ENCODE peak calls at places on chromosomes 5 and 9, in five cellular contexts. S is upper lobe of right lung, I is heart left ventricle, D is AG04450, K is HFF-Myc. F is an unnamed sample.
A peak's percentile ranks its signal among the peaks of the same experiment; 100 is the strongest.

GRCh38 chr5:173707392-173707791 is 90.9 kb upstream of the BOD1 start:
- DNase-seq in S (peak; percentile 43), I (peak; percentile 70), D (no peak), K (no peak), F (no peak)

GRCh38 chr9:32427111-32427873 is 42.8 kb downstream of the ACO1 start:
- DNase-seq in S (no peak), I (no peak), D (no peak), K (no peak), F (no peak)

GRCh38 chr9:36148652-36149051 is 12.1 kb downstream of the GLIPR2 start:
- DNase-seq in S (peak; percentile 92), I (peak; percentile 89), D (peak; percentile 92), K (peak; percentile 91), F (no peak)

GRCh38 chr9:123607987-123608565 is 252.1 kb downstream of the CRB2 start:
- DNase-seq in S (no peak), I (no peak), D (no peak), K (no peak), F (no peak)

GRCh38 chr5:4627887-4628286 is 512.2 kb upstream of the ADAMTS16 start:
- DNase-seq in S (no peak), I (no peak), D (no peak), K (no peak), F (no peak)

GRCh38 chr5:149285153-149285552 is 13.5 kb downstream of the AFAP1L1 start:
- DNase-seq in S (no peak), I (no peak), D (no peak), K (no peak), F (no peak)

GRCh38 chr9:125240649-125240999 is 519 bp downstream of the HSPA5 start:
- DNase-seq in S (no peak), I (no peak), D (no peak), K (no peak), F (no peak)

GRCh38 chr9:127053057-127053821 is 69.2 kb downstream of the ANGPTL2 start:
- DNase-seq in S (no peak), I (peak; percentile 58), D (no peak), K (no peak), F (no peak)

GRCh38 chr5:141618030-141618803 is 583 bp downstream of the DIAPH1 start:
- DNase-seq in S (peak; percentile 88), I (peak; percentile 52), D (no peak), K (no peak), F (no peak)

GRCh38 chr9:93087971-93088655 is 7.9 kb upstream of the CARD19 start:
- DNase-seq in S (peak; percentile 54), I (no peak), D (no peak), K (no peak), F (peak; percentile 6)

GRCh38 chr5:154042751-154043150 is 4.0 kb downstream of the MFAP3 start:
- DNase-seq in S (no peak), I (no peak), D (no peak), K (no peak), F (no peak)

DNA sequence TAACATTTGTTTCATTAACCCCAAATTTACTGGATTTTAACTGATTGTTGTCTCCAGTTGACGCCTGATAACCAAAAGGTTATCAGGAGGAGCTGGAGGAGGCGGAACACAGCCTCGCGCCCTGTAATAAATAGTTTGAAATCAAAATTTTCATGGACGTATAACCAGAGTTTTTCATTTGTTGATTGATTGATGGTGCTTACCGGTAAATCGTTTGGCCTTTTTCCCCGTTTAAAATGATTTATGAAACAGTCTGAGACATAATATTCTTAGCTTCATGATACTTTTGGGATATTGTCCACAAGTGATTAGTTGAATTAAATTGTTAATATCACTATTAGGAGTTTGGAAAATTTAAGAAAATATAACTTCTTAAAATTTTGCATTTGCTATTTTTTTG is 1.7 kb downstream of the FOCAD start:
- DNase-seq in S (no peak), I (no peak), D (no peak), K (no peak), F (no peak)
- TF ChIP-seq CTCF in S (no peak), I (no peak), D (no peak), K (no peak), F (no peak)

DNA sequence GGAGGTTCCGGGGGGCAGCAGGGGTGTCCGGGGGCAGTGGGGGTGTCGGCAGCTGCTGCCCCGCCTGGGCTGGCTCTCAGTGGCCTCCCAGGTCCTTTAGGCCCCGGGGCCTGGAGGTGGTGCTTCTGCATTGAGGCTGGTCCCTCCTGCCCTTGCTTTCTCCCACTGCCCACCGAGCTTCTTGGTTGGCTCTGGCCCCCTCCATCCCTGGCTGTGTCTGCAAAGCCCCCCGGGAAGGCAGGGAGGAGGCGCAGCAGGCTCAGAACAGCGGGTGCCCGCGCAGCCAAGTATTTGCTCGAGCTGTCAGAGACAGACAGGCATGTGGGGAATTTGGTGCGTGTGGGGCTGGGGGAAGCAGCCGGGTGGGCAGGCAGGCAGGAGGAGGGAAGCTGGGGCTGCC is 11.5 kb downstream of the CXXC5 start:
- DNase-seq in S (peak; percentile 71), I (no peak), D (no peak), K (no peak), F (no peak)
- TF ChIP-seq CTCF in S (no peak), I (no peak), D (no peak), K (no peak), F (no peak)

DNA sequence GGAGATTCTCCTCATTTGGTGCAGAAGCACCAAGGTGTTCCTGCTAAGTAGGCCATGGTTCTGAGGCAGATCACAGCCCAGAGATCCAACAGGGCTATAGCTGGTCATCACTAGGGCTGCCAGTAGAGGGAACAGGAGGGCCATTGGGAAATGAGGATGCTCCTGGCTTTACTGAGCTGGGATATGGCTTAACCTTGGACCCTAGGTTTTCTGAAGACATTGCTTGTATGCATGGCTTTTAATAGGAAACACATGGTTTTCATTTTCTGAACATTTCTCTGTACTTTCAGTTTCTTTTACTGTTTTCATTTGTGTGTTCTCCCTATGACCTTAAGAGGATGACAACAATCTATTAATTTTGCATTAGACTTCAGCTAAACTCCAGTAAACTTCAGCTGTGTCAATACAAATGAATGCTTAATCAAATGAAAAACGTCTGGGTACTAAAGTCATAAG is at the start of gene IFNW1:
- DNase-seq in S (no peak), I (no peak), D (no peak), K (peak; percentile 27), F (no peak)
- TF ChIP-seq CTCF in S (no peak), I (no peak), D (peak; percentile 10), K (peak; percentile 51), F (no peak)

DNA sequence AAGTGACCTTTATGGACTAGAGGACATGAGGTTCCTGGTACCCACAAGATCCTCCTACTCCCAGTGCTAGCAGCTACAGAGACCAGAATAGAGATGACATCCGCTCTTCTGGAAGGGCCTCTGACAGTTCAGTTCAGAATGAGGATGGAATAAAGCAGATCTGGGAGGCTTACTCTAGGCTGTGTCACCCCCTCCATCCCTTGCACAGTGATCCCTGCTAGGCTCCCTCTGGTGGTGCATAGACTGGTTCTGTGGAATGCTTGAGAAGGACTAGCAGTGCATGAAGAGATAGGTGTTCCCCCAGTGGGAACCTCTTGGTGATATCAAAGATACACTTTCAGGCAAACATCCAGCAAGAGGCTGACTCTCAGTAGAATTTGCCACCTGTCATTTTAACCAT is 83.0 kb downstream of the NPR3 start:
- DNase-seq in S (no peak), I (no peak), D (no peak), K (no peak), F (no peak)
- TF ChIP-seq CTCF in S (no peak), I (no peak), D (peak; percentile 58), K (peak; percentile 41), F (peak; percentile 8)

GRCh38 chr9:107020040-107020530 is 157.1 kb downstream of the ZNF462 start:
- DNase-seq in S (no peak), I (no peak), D (peak; percentile 91), K (peak; percentile 82), F (no peak)
- TF ChIP-seq CTCF in S (no peak), I (no peak), D (peak; percentile 35), K (no peak), F (no peak)

GRCh38 chr5:139862803-139863202 is 67.2 kb downstream of the PSD2 start:
- DNase-seq in S (no peak), I (no peak), D (no peak), K (no peak), F (no peak)
- TF ChIP-seq CTCF in S (no peak), I (no peak), D (peak; percentile 12), K (peak; percentile 30), F (no peak)

GRCh38 chr9:78238061-78239038 is 2.5 kb downstream of the CEP78 start:
- DNase-seq in S (no peak), I (no peak), D (no peak), K (no peak), F (no peak)

GRCh38 chr9:78242041-78242440 is 6.2 kb downstream of the CEP78 start:
- DNase-seq in S (no peak), I (no peak), D (no peak), K (no peak), F (no peak)

GRCh38 chr9:78235771-78236510 is at the start of gene CEP78:
- DNase-seq in S (peak; percentile 96), I (peak; percentile 91), D (peak; percentile 81), K (peak; percentile 64), F (peak; percentile 83)

GRCh38 chr9:78236511-78236950 is 656 bp downstream of the CEP78 start:
- DNase-seq in S (no peak), I (no peak), D (no peak), K (no peak), F (no peak)

GRCh38 chr9:78239506-78239905 is 3.6 kb downstream of the CEP78 start:
- DNase-seq in S (no peak), I (no peak), D (no peak), K (no peak), F (no peak)
- TF ChIP-seq CTCF in S (peak; percentile 38), I (no peak), D (peak; percentile 13), K (no peak), F (no peak)

GRCh38 chr5:15385553-15385952 is 114.4 kb upstream of the FBXL7 start:
- DNase-seq in S (no peak), I (no peak), D (no peak), K (no peak), F (no peak)
- TF ChIP-seq CTCF in S (no peak), I (no peak), D (no peak), K (no peak), F (no peak)

F was measured in D721Med.